ENCODE peak calls at places on chromosome 1, in nine cellular contexts. One of them, this sample, is unnamed.

GRCh38 chr1:205880923-205881322 is 31.0 kb upstream of the PM20D1 start:
- DNase-seq in amygdala: no peak
- DNase-seq in activated CD4-positive, CD25-positive, alpha-beta regulatory T cell: no peak
- DNase-seq in GM04503: no peak
- DNase-seq in stimulated activated CD8-positive, alpha-beta memory T cell treated with anti-CD3 and anti-CD28 coated beads, Interleukin-7, amount 100 ng/mL, for 1 hour: no peak
- DNase-seq in EH: no peak
- DNase-seq in activated CD4-positive, alpha-beta T cell treated with anti-CD3 and anti-CD28 coated beads, Interleukin-2, amount 50 U/mL, for 1 hour: no peak
- DNase-seq in AG08396: no peak
- DNase-seq in thyroid gland: no peak
- DNase-seq in this sample: no peak

GRCh38 chr1:31954607-31955283 is 16.6 kb upstream of the PTP4A2 start:
- DNase-seq in amygdala: peak
- DNase-seq in activated CD4-positive, CD25-positive, alpha-beta regulatory T cell: no peak
- DNase-seq in GM04503: peak
- DNase-seq in activated CD4-positive, alpha-beta T cell treated with anti-CD3 and anti-CD28 coated beads, Interleukin-2, amount 50 U/mL, for 1 hour: no peak
- DNase-seq in AG08396: peak
- DNase-seq in thyroid gland: peak
- DNase-seq in EH: peak
- DNase-seq in stimulated activated CD8-positive, alpha-beta memory T cell treated with anti-CD3 and anti-CD28 coated beads, Interleukin-7, amount 100 ng/mL, for 1 hour: no peak
- DNase-seq in this sample: no peak

GRCh38 chr1:12383786-12384185 is 154.0 kb downstream of the VPS13D start:
- DNase-seq in amygdala: no peak
- DNase-seq in AG08396: no peak
- DNase-seq in thyroid gland: no peak
- DNase-seq in EH: peak
- DNase-seq in GM04503: peak
- DNase-seq in activated CD4-positive, alpha-beta T cell treated with anti-CD3 and anti-CD28 coated beads, Interleukin-2, amount 50 U/mL, for 1 hour: no peak
- DNase-seq in stimulated activated CD8-positive, alpha-beta memory T cell treated with anti-CD3 and anti-CD28 coated beads, Interleukin-7, amount 100 ng/mL, for 1 hour: no peak
- DNase-seq in activated CD4-positive, CD25-positive, alpha-beta regulatory T cell: no peak
- DNase-seq in this sample: no peak

GRCh38 chr1:46202975-46203737 is at the start of gene LURAP1:
- DNase-seq in thyroid gland: peak
- DNase-seq in EH: peak
- DNase-seq in GM04503: peak
- DNase-seq in stimulated activated CD8-positive, alpha-beta memory T cell treated with anti-CD3 and anti-CD28 coated beads, Interleukin-7, amount 100 ng/mL, for 1 hour: no peak
- DNase-seq in AG08396: peak
- DNase-seq in activated CD4-positive, CD25-positive, alpha-beta regulatory T cell: no peak
- DNase-seq in activated CD4-positive, alpha-beta T cell treated with anti-CD3 and anti-CD28 coated beads, Interleukin-2, amount 50 U/mL, for 1 hour: peak
- DNase-seq in amygdala: peak
- DNase-seq in this sample: peak

GRCh38 chr1:118145736-118146135 is 39.3 kb downstream of the SPAG17 start:
- DNase-seq in activated CD4-positive, alpha-beta T cell treated with anti-CD3 and anti-CD28 coated beads, Interleukin-2, amount 50 U/mL, for 1 hour: no peak
- DNase-seq in stimulated activated CD8-positive, alpha-beta memory T cell treated with anti-CD3 and anti-CD28 coated beads, Interleukin-7, amount 100 ng/mL, for 1 hour: no peak
- DNase-seq in amygdala: no peak
- DNase-seq in GM04503: no peak
- DNase-seq in AG08396: no peak
- DNase-seq in activated CD4-positive, CD25-positive, alpha-beta regulatory T cell: no peak
- DNase-seq in EH: peak
- DNase-seq in thyroid gland: no peak
- DNase-seq in this sample: no peak

GRCh38 chr1:16971330-16972209 is 8.8 kb downstream of the MFAP2 start:
- DNase-seq in GM04503: no peak
- DNase-seq in AG08396: peak
- DNase-seq in EH: peak
- DNase-seq in activated CD4-positive, alpha-beta T cell treated with anti-CD3 and anti-CD28 coated beads, Interleukin-2, amount 50 U/mL, for 1 hour: no peak
- DNase-seq in amygdala: no peak
- DNase-seq in stimulated activated CD8-positive, alpha-beta memory T cell treated with anti-CD3 and anti-CD28 coated beads, Interleukin-7, amount 100 ng/mL, for 1 hour: no peak
- DNase-seq in activated CD4-positive, CD25-positive, alpha-beta regulatory T cell: no peak
- DNase-seq in thyroid gland: no peak
- DNase-seq in this sample: no peak

GRCh38 chr1:59123081-59123675 is 173.7 kb upstream of the FGGY start:
- DNase-seq in stimulated activated CD8-positive, alpha-beta memory T cell treated with anti-CD3 and anti-CD28 coated beads, Interleukin-7, amount 100 ng/mL, for 1 hour: no peak
- DNase-seq in activated CD4-positive, alpha-beta T cell treated with anti-CD3 and anti-CD28 coated beads, Interleukin-2, amount 50 U/mL, for 1 hour: no peak
- DNase-seq in EH: peak
- DNase-seq in activated CD4-positive, CD25-positive, alpha-beta regulatory T cell: no peak
- DNase-seq in GM04503: no peak
- DNase-seq in amygdala: no peak
- DNase-seq in thyroid gland: no peak
- DNase-seq in AG08396: no peak
- DNase-seq in this sample: no peak

GRCh38 chr1:109204484-109204883 is 9.2 kb upstream of the SARS1 start:
- DNase-seq in stimulated activated CD8-positive, alpha-beta memory T cell treated with anti-CD3 and anti-CD28 coated beads, Interleukin-7, amount 100 ng/mL, for 1 hour: no peak
- DNase-seq in amygdala: no peak
- DNase-seq in AG08396: no peak
- DNase-seq in EH: no peak
- DNase-seq in activated CD4-positive, CD25-positive, alpha-beta regulatory T cell: no peak
- DNase-seq in activated CD4-positive, alpha-beta T cell treated with anti-CD3 and anti-CD28 coated beads, Interleukin-2, amount 50 U/mL, for 1 hour: no peak
- DNase-seq in thyroid gland: no peak
- DNase-seq in GM04503: no peak
- DNase-seq in this sample: no peak

GRCh38 chr1:184242507-184242943 is 144.3 kb upstream of the C1orf21 start:
- DNase-seq in EH: peak
- DNase-seq in activated CD4-positive, CD25-positive, alpha-beta regulatory T cell: no peak
- DNase-seq in activated CD4-positive, alpha-beta T cell treated with anti-CD3 and anti-CD28 coated beads, Interleukin-2, amount 50 U/mL, for 1 hour: no peak
- DNase-seq in AG08396: peak
- DNase-seq in amygdala: no peak
- DNase-seq in stimulated activated CD8-positive, alpha-beta memory T cell treated with anti-CD3 and anti-CD28 coated beads, Interleukin-7, amount 100 ng/mL, for 1 hour: no peak
- DNase-seq in GM04503: peak
- DNase-seq in thyroid gland: no peak
- DNase-seq in this sample: no peak

GRCh38 chr1:102776074-102776473 is 332.2 kb downstream of the COL11A1 start:
- DNase-seq in EH: no peak
- DNase-seq in stimulated activated CD8-positive, alpha-beta memory T cell treated with anti-CD3 and anti-CD28 coated beads, Interleukin-7, amount 100 ng/mL, for 1 hour: no peak
- DNase-seq in activated CD4-positive, CD25-positive, alpha-beta regulatory T cell: no peak
- DNase-seq in AG08396: no peak
- DNase-seq in activated CD4-positive, alpha-beta T cell treated with anti-CD3 and anti-CD28 coated beads, Interleukin-2, amount 50 U/mL, for 1 hour: no peak
- DNase-seq in amygdala: no peak
- DNase-seq in thyroid gland: no peak
- DNase-seq in GM04503: no peak
- DNase-seq in this sample: no peak

GRCh38 chr1:97834903-97835302 is 85.9 kb downstream of the DPYD start:
- DNase-seq in amygdala: no peak
- DNase-seq in stimulated activated CD8-positive, alpha-beta memory T cell treated with anti-CD3 and anti-CD28 coated beads, Interleukin-7, amount 100 ng/mL, for 1 hour: no peak
- DNase-seq in thyroid gland: no peak
- DNase-seq in GM04503: no peak
- DNase-seq in EH: peak
- DNase-seq in activated CD4-positive, alpha-beta T cell treated with anti-CD3 and anti-CD28 coated beads, Interleukin-2, amount 50 U/mL, for 1 hour: no peak
- DNase-seq in activated CD4-positive, CD25-positive, alpha-beta regulatory T cell: no peak
- DNase-seq in AG08396: no peak
- DNase-seq in this sample: no peak

GRCh38 chr1:225888898-225889690 is at the start of gene LEFTY1:
- DNase-seq in EH: no peak
- DNase-seq in thyroid gland: no peak
- DNase-seq in GM04503: no peak
- DNase-seq in activated CD4-positive, alpha-beta T cell treated with anti-CD3 and anti-CD28 coated beads, Interleukin-2, amount 50 U/mL, for 1 hour: no peak
- DNase-seq in AG08396: no peak
- DNase-seq in stimulated activated CD8-positive, alpha-beta memory T cell treated with anti-CD3 and anti-CD28 coated beads, Interleukin-7, amount 100 ng/mL, for 1 hour: no peak
- DNase-seq in activated CD4-positive, CD25-positive, alpha-beta regulatory T cell: no peak
- DNase-seq in amygdala: no peak
- DNase-seq in this sample: no peak

GRCh38 chr1:150931773-150932172 is 5.6 kb downstream of the SETDB1 start:
- DNase-seq in activated CD4-positive, alpha-beta T cell treated with anti-CD3 and anti-CD28 coated beads, Interleukin-2, amount 50 U/mL, for 1 hour: no peak
- DNase-seq in GM04503: no peak
- DNase-seq in activated CD4-positive, CD25-positive, alpha-beta regulatory T cell: no peak
- DNase-seq in stimulated activated CD8-positive, alpha-beta memory T cell treated with anti-CD3 and anti-CD28 coated beads, Interleukin-7, amount 100 ng/mL, for 1 hour: no peak
- DNase-seq in amygdala: no peak
- DNase-seq in EH: peak
- DNase-seq in thyroid gland: no peak
- DNase-seq in AG08396: no peak
- DNase-seq in this sample: no peak

GRCh38 chr1:26797627-26798026 is 9.9 kb downstream of the PIGV start:
- DNase-seq in EH: no peak
- DNase-seq in activated CD4-positive, alpha-beta T cell treated with anti-CD3 and anti-CD28 coated beads, Interleukin-2, amount 50 U/mL, for 1 hour: no peak
- DNase-seq in thyroid gland: no peak
- DNase-seq in amygdala: no peak
- DNase-seq in GM04503: no peak
- DNase-seq in activated CD4-positive, CD25-positive, alpha-beta regulatory T cell: no peak
- DNase-seq in stimulated activated CD8-positive, alpha-beta memory T cell treated with anti-CD3 and anti-CD28 coated beads, Interleukin-7, amount 100 ng/mL, for 1 hour: no peak
- DNase-seq in AG08396: no peak
- DNase-seq in this sample: no peak

GRCh38 chr1:168428063-168428731 is 115.6 kb downstream of the XCL2 start:
- DNase-seq in activated CD4-positive, alpha-beta T cell treated with anti-CD3 and anti-CD28 coated beads, Interleukin-2, amount 50 U/mL, for 1 hour: no peak
- DNase-seq in amygdala: no peak
- DNase-seq in thyroid gland: no peak
- DNase-seq in GM04503: no peak
- DNase-seq in stimulated activated CD8-positive, alpha-beta memory T cell treated with anti-CD3 and anti-CD28 coated beads, Interleukin-7, amount 100 ng/mL, for 1 hour: no peak
- DNase-seq in activated CD4-positive, CD25-positive, alpha-beta regulatory T cell: no peak
- DNase-seq in EH: peak
- DNase-seq in AG08396: peak
- DNase-seq in this sample: no peak

GRCh38 chr1:119978018-119978505 is 81.7 kb upstream of the ADAM30 start:
- DNase-seq in thyroid gland: no peak
- DNase-seq in activated CD4-positive, alpha-beta T cell treated with anti-CD3 and anti-CD28 coated beads, Interleukin-2, amount 50 U/mL, for 1 hour: no peak
- DNase-seq in activated CD4-positive, CD25-positive, alpha-beta regulatory T cell: no peak
- DNase-seq in AG08396: no peak
- DNase-seq in amygdala: no peak
- DNase-seq in GM04503: no peak
- DNase-seq in stimulated activated CD8-positive, alpha-beta memory T cell treated with anti-CD3 and anti-CD28 coated beads, Interleukin-7, amount 100 ng/mL, for 1 hour: no peak
- DNase-seq in EH: peak
- DNase-seq in this sample: no peak

GRCh38 chr1:245657371-245657770 is 502.6 kb downstream of the KIF26B start:
- DNase-seq in EH: no peak
- DNase-seq in thyroid gland: no peak
- DNase-seq in GM04503: no peak
- DNase-seq in activated CD4-positive, CD25-positive, alpha-beta regulatory T cell: no peak
- DNase-seq in activated CD4-positive, alpha-beta T cell treated with anti-CD3 and anti-CD28 coated beads, Interleukin-2, amount 50 U/mL, for 1 hour: no peak
- DNase-seq in amygdala: no peak
- DNase-seq in stimulated activated CD8-positive, alpha-beta memory T cell treated with anti-CD3 and anti-CD28 coated beads, Interleukin-7, amount 100 ng/mL, for 1 hour: no peak
- DNase-seq in AG08396: no peak
- DNase-seq in this sample: no peak

GRCh38 chr1:27391511-27392095 is 819 bp upstream of the GPR3 start:
- DNase-seq in activated CD4-positive, CD25-positive, alpha-beta regulatory T cell: no peak
- DNase-seq in activated CD4-positive, alpha-beta T cell treated with anti-CD3 and anti-CD28 coated beads, Interleukin-2, amount 50 U/mL, for 1 hour: peak
- DNase-seq in thyroid gland: peak
- DNase-seq in AG08396: peak
- DNase-seq in amygdala: peak
- DNase-seq in GM04503: no peak
- DNase-seq in EH: peak
- DNase-seq in stimulated activated CD8-positive, alpha-beta memory T cell treated with anti-CD3 and anti-CD28 coated beads, Interleukin-7, amount 100 ng/mL, for 1 hour: no peak
- DNase-seq in this sample: no peak

GRCh38 chr1:83102630-83103071 is 896.3 kb downstream of the TTLL7 start:
- DNase-seq in thyroid gland: no peak
- DNase-seq in activated CD4-positive, CD25-positive, alpha-beta regulatory T cell: no peak
- DNase-seq in GM04503: no peak
- DNase-seq in AG08396: peak
- DNase-seq in EH: peak
- DNase-seq in amygdala: no peak
- DNase-seq in activated CD4-positive, alpha-beta T cell treated with anti-CD3 and anti-CD28 coated beads, Interleukin-2, amount 50 U/mL, for 1 hour: no peak
- DNase-seq in stimulated activated CD8-positive, alpha-beta memory T cell treated with anti-CD3 and anti-CD28 coated beads, Interleukin-7, amount 100 ng/mL, for 1 hour: no peak
- DNase-seq in this sample: no peak

GRCh38 chr1:113242481-113242880 is 147.8 kb upstream of the MAGI3 start:
- DNase-seq in stimulated activated CD8-positive, alpha-beta memory T cell treated with anti-CD3 and anti-CD28 coated beads, Interleukin-7, amount 100 ng/mL, for 1 hour: no peak
- DNase-seq in thyroid gland: peak
- DNase-seq in EH: peak
- DNase-seq in AG08396: no peak
- DNase-seq in activated CD4-positive, alpha-beta T cell treated with anti-CD3 and anti-CD28 coated beads, Interleukin-2, amount 50 U/mL, for 1 hour: no peak
- DNase-seq in GM04503: no peak
- DNase-seq in amygdala: no peak
- DNase-seq in activated CD4-positive, CD25-positive, alpha-beta regulatory T cell: no peak
- DNase-seq in this sample: no peak

GRCh38 chr1:61368366-61368765 is 286.0 kb downstream of the NFIA start:
- DNase-seq in EH: no peak
- DNase-seq in stimulated activated CD8-positive, alpha-beta memory T cell treated with anti-CD3 and anti-CD28 coated beads, Interleukin-7, amount 100 ng/mL, for 1 hour: no peak
- DNase-seq in amygdala: no peak
- DNase-seq in GM04503: no peak
- DNase-seq in activated CD4-positive, CD25-positive, alpha-beta regulatory T cell: no peak
- DNase-seq in AG08396: no peak
- DNase-seq in thyroid gland: no peak
- DNase-seq in activated CD4-positive, alpha-beta T cell treated with anti-CD3 and anti-CD28 coated beads, Interleukin-2, amount 50 U/mL, for 1 hour: no peak
- DNase-seq in this sample: no peak

GRCh38 chr1:4837201-4837600 is 182.8 kb downstream of the AJAP1 start:
- DNase-seq in GM04503: no peak
- DNase-seq in activated CD4-positive, CD25-positive, alpha-beta regulatory T cell: no peak
- DNase-seq in EH: no peak
- DNase-seq in activated CD4-positive, alpha-beta T cell treated with anti-CD3 and anti-CD28 coated beads, Interleukin-2, amount 50 U/mL, for 1 hour: no peak
- DNase-seq in amygdala: no peak
- DNase-seq in thyroid gland: no peak
- DNase-seq in stimulated activated CD8-positive, alpha-beta memory T cell treated with anti-CD3 and anti-CD28 coated beads, Interleukin-7, amount 100 ng/mL, for 1 hour: no peak
- DNase-seq in AG08396: no peak
- DNase-seq in this sample: no peak

GRCh38 chr1:29688477-29689365 is 452.4 kb downstream of the PTPRU start:
- DNase-seq in AG08396: peak
- DNase-seq in stimulated activated CD8-positive, alpha-beta memory T cell treated with anti-CD3 and anti-CD28 coated beads, Interleukin-7, amount 100 ng/mL, for 1 hour: no peak
- DNase-seq in GM04503: peak
- DNase-seq in amygdala: no peak
- DNase-seq in thyroid gland: no peak
- DNase-seq in activated CD4-positive, alpha-beta T cell treated with anti-CD3 and anti-CD28 coated beads, Interleukin-2, amount 50 U/mL, for 1 hour: no peak
- DNase-seq in activated CD4-positive, CD25-positive, alpha-beta regulatory T cell: no peak
- DNase-seq in EH: peak
- DNase-seq in this sample: peak

GRCh38 chr1:243394610-243395490 is 139.0 kb downstream of the SDCCAG8 start:
- DNase-seq in thyroid gland: no peak
- DNase-seq in activated CD4-positive, CD25-positive, alpha-beta regulatory T cell: no peak
- DNase-seq in stimulated activated CD8-positive, alpha-beta memory T cell treated with anti-CD3 and anti-CD28 coated beads, Interleukin-7, amount 100 ng/mL, for 1 hour: no peak
- DNase-seq in activated CD4-positive, alpha-beta T cell treated with anti-CD3 and anti-CD28 coated beads, Interleukin-2, amount 50 U/mL, for 1 hour: no peak
- DNase-seq in GM04503: no peak
- DNase-seq in EH: no peak
- DNase-seq in AG08396: no peak
- DNase-seq in amygdala: no peak
- DNase-seq in this sample: no peak

GRCh38 chr1:203166192-203166940 is 9.3 kb downstream of the MYBPH start:
- DNase-seq in amygdala: no peak
- DNase-seq in EH: no peak
- DNase-seq in AG08396: no peak
- DNase-seq in GM04503: no peak
- DNase-seq in stimulated activated CD8-positive, alpha-beta memory T cell treated with anti-CD3 and anti-CD28 coated beads, Interleukin-7, amount 100 ng/mL, for 1 hour: no peak
- DNase-seq in thyroid gland: peak
- DNase-seq in activated CD4-positive, CD25-positive, alpha-beta regulatory T cell: no peak
- DNase-seq in activated CD4-positive, alpha-beta T cell treated with anti-CD3 and anti-CD28 coated beads, Interleukin-2, amount 50 U/mL, for 1 hour: no peak
- DNase-seq in this sample: peak

GRCh38 chr1:55374801-55375616 is 159.8 kb upstream of the USP24 start:
- DNase-seq in EH: peak
- DNase-seq in AG08396: no peak
- DNase-seq in thyroid gland: no peak
- DNase-seq in amygdala: peak
- DNase-seq in stimulated activated CD8-positive, alpha-beta memory T cell treated with anti-CD3 and anti-CD28 coated beads, Interleukin-7, amount 100 ng/mL, for 1 hour: no peak
- DNase-seq in activated CD4-positive, alpha-beta T cell treated with anti-CD3 and anti-CD28 coated beads, Interleukin-2, amount 50 U/mL, for 1 hour: no peak
- DNase-seq in GM04503: no peak
- DNase-seq in activated CD4-positive, CD25-positive, alpha-beta regulatory T cell: no peak
- DNase-seq in this sample: no peak

GRCh38 chr1:32716312-32717126 is 13.9 kb upstream of the SYNC start:
- DNase-seq in activated CD4-positive, CD25-positive, alpha-beta regulatory T cell: no peak
- DNase-seq in thyroid gland: peak
- DNase-seq in AG08396: peak
- DNase-seq in activated CD4-positive, alpha-beta T cell treated with anti-CD3 and anti-CD28 coated beads, Interleukin-2, amount 50 U/mL, for 1 hour: peak
- DNase-seq in EH: peak
- DNase-seq in GM04503: no peak
- DNase-seq in stimulated activated CD8-positive, alpha-beta memory T cell treated with anti-CD3 and anti-CD28 coated beads, Interleukin-7, amount 100 ng/mL, for 1 hour: peak
- DNase-seq in amygdala: no peak
- DNase-seq in this sample: peak

GRCh38 chr1:226678701-226679100 is 60.4 kb downstream of the ITPKB start:
- DNase-seq in activated CD4-positive, CD25-positive, alpha-beta regulatory T cell: no peak
- DNase-seq in amygdala: no peak
- DNase-seq in stimulated activated CD8-positive, alpha-beta memory T cell treated with anti-CD3 and anti-CD28 coated beads, Interleukin-7, amount 100 ng/mL, for 1 hour: no peak
- DNase-seq in AG08396: no peak
- DNase-seq in GM04503: no peak
- DNase-seq in activated CD4-positive, alpha-beta T cell treated with anti-CD3 and anti-CD28 coated beads, Interleukin-2, amount 50 U/mL, for 1 hour: no peak
- DNase-seq in thyroid gland: no peak
- DNase-seq in EH: no peak
- DNase-seq in this sample: no peak

GRCh38 chr1:4048076-4048475 is 148.0 kb upstream of the C1orf174 start:
- DNase-seq in amygdala: no peak
- DNase-seq in activated CD4-positive, CD25-positive, alpha-beta regulatory T cell: no peak
- DNase-seq in GM04503: no peak
- DNase-seq in activated CD4-positive, alpha-beta T cell treated with anti-CD3 and anti-CD28 coated beads, Interleukin-2, amount 50 U/mL, for 1 hour: no peak
- DNase-seq in thyroid gland: no peak
- DNase-seq in EH: no peak
- DNase-seq in AG08396: no peak
- DNase-seq in stimulated activated CD8-positive, alpha-beta memory T cell treated with anti-CD3 and anti-CD28 coated beads, Interleukin-7, amount 100 ng/mL, for 1 hour: no peak
- DNase-seq in this sample: no peak

GRCh38 chr1:205121660-205122488 is at the start of gene RBBP5:
- DNase-seq in amygdala: peak
- DNase-seq in AG08396: peak
- DNase-seq in activated CD4-positive, CD25-positive, alpha-beta regulatory T cell: peak
- DNase-seq in GM04503: peak
- DNase-seq in EH: peak
- DNase-seq in thyroid gland: peak
- DNase-seq in activated CD4-positive, alpha-beta T cell treated with anti-CD3 and anti-CD28 coated beads, Interleukin-2, amount 50 U/mL, for 1 hour: peak
- DNase-seq in stimulated activated CD8-positive, alpha-beta memory T cell treated with anti-CD3 and anti-CD28 coated beads, Interleukin-7, amount 100 ng/mL, for 1 hour: peak
- DNase-seq in this sample: peak

GRCh38 chr1:172487550-172487949 is 43.7 kb upstream of the PIGC start:
- DNase-seq in activated CD4-positive, CD25-positive, alpha-beta regulatory T cell: no peak
- DNase-seq in amygdala: no peak
- DNase-seq in AG08396: no peak
- DNase-seq in activated CD4-positive, alpha-beta T cell treated with anti-CD3 and anti-CD28 coated beads, Interleukin-2, amount 50 U/mL, for 1 hour: no peak
- DNase-seq in thyroid gland: no peak
- DNase-seq in stimulated activated CD8-positive, alpha-beta memory T cell treated with anti-CD3 and anti-CD28 coated beads, Interleukin-7, amount 100 ng/mL, for 1 hour: no peak
- DNase-seq in EH: no peak
- DNase-seq in GM04503: no peak
- DNase-seq in this sample: no peak